ENCODE peak calls at places on chromosomes 1 and 21, in eight cellular contexts. E is breast epithelium; S is thoracic aorta; O is CD8-positive, alpha-beta T cell; Z is A549; X is mucosa of descending colon; H is tibial nerve; J is Peyer's patch. R is an unnamed sample. For H3K4me1 and H3K9me3, the result is how much of the 10 kb centered on the place peaks cover.

GRCh38 chr1:163875214-163875926 is 553.6 kb downstream of the NUF2 start:
- DNase-seq in Z (no peak), E (no peak), S (no peak), O (no peak), J (no peak), H (no peak), X (no peak), R (peak)

GRCh38 chr1:8873506-8874229 is 4.8 kb downstream of the ENO1 start:
- DNase-seq in X (peak), S (peak), E (peak), O (peak), J (peak), Z (peak), H (peak), R (peak)

GRCh38 chr1:19725606-19726005 is 60.9 kb downstream of the HTR6 start:
- DNase-seq in H (no peak), S (no peak), E (no peak), J (no peak), Z (no peak), O (no peak), X (no peak), R (no peak)

GRCh38 chr1:159282118-159282517 is 20.0 kb upstream of the FCER1A start:
- DNase-seq in E (no peak), O (no peak), Z (peak), J (no peak), H (no peak), S (no peak), X (no peak), R (no peak)

GRCh38 chr1:41739061-41739955 is 179.4 kb downstream of the HIVEP3 start:
- DNase-seq in E (peak), H (peak), S (peak), O (peak), Z (no peak), J (peak), X (peak), R (peak)

GRCh38 chr21:46082638-46083270 is 15.2 kb upstream of the COL6A2 start:
- DNase-seq in O (no peak), J (no peak), H (no peak), Z (no peak), X (no peak), E (peak), S (no peak), R (peak)

GRCh38 chr21:43306911-43307676 is 119.8 kb downstream of the SIK1 start:
- DNase-seq in E (peak), S (no peak), J (peak), H (no peak), O (no peak), Z (peak), X (peak), R (peak)

GRCh38 chr1:119676571-119677206 is 28.6 kb upstream of the ZNF697 start:
- DNase-seq in S (no peak), Z (no peak), O (no peak), H (peak), J (no peak), X (no peak), E (no peak), R (peak)

GRCh38 chr1:76031496-76031895 is 43.0 kb upstream of the ST6GALNAC3 start:
- DNase-seq in S (no peak), E (no peak), J (no peak), H (no peak), O (no peak), Z (no peak), X (no peak), R (no peak)

GRCh38 chr1:221363074-221363473 is 378.8 kb downstream of the DUSP10 start:
- DNase-seq in S (no peak), H (no peak), O (no peak), Z (no peak), J (no peak), X (no peak), E (no peak), R (no peak)

GRCh38 chr1:53341521-53341895 is 13.6 kb upstream of the LRP8 start:
- DNase-seq in H (no peak), J (no peak), O (peak), X (no peak), S (no peak), E (no peak), Z (no peak), R (no peak)

GRCh38 chr1:29569971-29570634 is 333.8 kb downstream of the PTPRU start:
- DNase-seq in X (no peak), S (no peak), E (no peak), J (no peak), Z (peak), H (no peak), O (no peak), R (peak)

GRCh38 chr1:5425304-5425703 is 566.9 kb downstream of the NPHP4 start:
- DNase-seq in X (no peak), H (no peak), E (no peak), Z (no peak), O (no peak), S (no peak), J (no peak), R (no peak)

GRCh38 chr1:28412731-28413130 is 43.2 kb downstream of the PHACTR4 start:
- DNase-seq in E (no peak), Z (no peak), X (no peak), J (no peak), H (no peak), O (no peak), S (no peak), R (no peak)

GRCh38 chr1:194252189-194252588 is 1065.8 kb upstream of the B3GALT2 start:
- DNase-seq in O (no peak), X (no peak), E (no peak), Z (no peak), H (no peak), S (no peak), J (no peak), R (no peak)

GRCh38 chr1:209095627-209096595 is 487.6 kb upstream of the CAMK1G start:
- DNase-seq in O (no peak), E (no peak), X (no peak), Z (peak), S (no peak), J (no peak), H (no peak), R (no peak)

GRCh38 chr1:24865168-24865567 is 64.9 kb downstream of the RUNX3 start:
- DNase-seq in S (no peak), E (no peak), X (peak), O (no peak), J (no peak), H (no peak), Z (no peak), R (no peak)

GRCh38 chr1:207335695-207336363 is 14.4 kb downstream of the CD55 start:
- DNase-seq in H (no peak), Z (no peak), E (no peak), O (no peak), X (no peak), J (peak), S (no peak), R (no peak)

GRCh38 chr1:12615916-12616708 is 1.9 kb downstream of the DHRS3 start:
- DNase-seq in J (no peak), X (peak), S (peak), Z (no peak), O (no peak), H (no peak), E (no peak), R (peak)

GRCh38 chr1:9231648-9232332 is 2.8 kb upstream of the H6PD start:
- DNase-seq in O (no peak), E (peak), J (no peak), S (no peak), H (no peak), Z (no peak), X (no peak), R (no peak)

GRCh38 chr1:200179781-200180160 is 152.3 kb downstream of the NR5A2 start:
- DNase-seq in J (no peak), O (no peak), Z (no peak), X (no peak), E (no peak), H (no peak), S (no peak), R (no peak)

GRCh38 chr1:179021873-179022272 is 3.8 kb upstream of the FAM20B start:
- DNase-seq in X (no peak), H (no peak), S (no peak), O (no peak), Z (peak), E (peak), J (no peak), R (no peak)

GRCh38 chr1:188988589-188988988 is 1489.1 kb downstream of the BRINP3 start:
- DNase-seq in J (no peak), X (no peak), O (no peak), H (no peak), Z (peak), E (no peak), S (no peak), R (no peak)

GRCh38 chr1:218473527-218473926 is 128.4 kb downstream of the TGFB2 start:
- DNase-seq in O (no peak), S (no peak), J (no peak), X (no peak), E (no peak), H (no peak), Z (no peak), R (no peak)

GRCh38 chr1:27571439-27572018 is 32.4 kb downstream of the AHDC1 start:
- DNase-seq in Z (no peak), H (no peak), S (no peak), X (no peak), O (no peak), J (no peak), E (no peak), R (peak)

GRCh38 chr1:150543500-150544143 is 5.6 kb upstream of the ADAMTSL4 start:
- DNase-seq in E (no peak), J (no peak), X (no peak), Z (no peak), H (no peak), O (no peak), S (no peak), R (peak)

GRCh38 chr1:39701092-39701460 is 9.8 kb upstream of the HPCAL4 start:
- DNase-seq in Z (no peak), S (no peak), X (no peak), H (no peak), J (no peak), E (no peak), O (no peak), R (no peak)

GRCh38 chr1:162135271-162135775 is 65.8 kb downstream of the NOS1AP start:
- DNase-seq in S (no peak), Z (no peak), J (no peak), E (no peak), O (no peak), H (no peak), X (no peak), R (no peak)

GRCh38 chr1:197486948-197487347 is 218.9 kb downstream of the CRB1 start:
- DNase-seq in O (no peak), E (no peak), S (no peak), H (no peak), Z (no peak), J (no peak), X (no peak), R (no peak)

GRCh38 chr21:33162436-33162921 is 67.3 kb upstream of the IFNAR2 start:
- DNase-seq in X (no peak), S (no peak), Z (no peak), O (no peak), E (no peak), H (no peak), J (no peak), R (no peak)

GRCh38 chr1:99004270-99005141 is at the start of gene PLPPR5:
- DNase-seq in O (peak), J (no peak), S (no peak), H (no peak), Z (no peak), E (no peak), X (peak), R (peak)

GRCh38 chr1:86375688-86376087 is 20.4 kb downstream of the ODF2L start:
- DNase-seq in O (no peak), X (no peak), J (no peak), H (no peak), Z (no peak), S (no peak), E (no peak), R (no peak)

GRCh38 chr1:18134324-18135046 is 26.9 kb downstream of the IGSF21 start:
- DNase-seq in H (no peak), X (no peak), E (no peak), S (no peak), O (no peak), J (no peak), Z (no peak), R (no peak)

GRCh38 chr1:227937031-227937430 is 10.7 kb downstream of the WNT9A start:
- DNase-seq in J (no peak), S (no peak), E (no peak), X (no peak), H (no peak), O (no peak), Z (no peak), R (peak)

GRCh38 chr1:64229307-64229706 is 25.9 kb downstream of the UBE2U start:
- DNase-seq in E (no peak), X (no peak), O (no peak), J (no peak), S (no peak), H (no peak), Z (no peak), R (no peak)

GRCh38 chr21:45129231-45129923 is 55.0 kb downstream of the ADARB1 start:
- DNase-seq in H (no peak), S (no peak), O (no peak), J (no peak), E (no peak), X (no peak), Z (no peak), R (peak)

GRCh38 chr1:93678491-93678890 is 3.1 kb downstream of the BCAR3 start:
- DNase-seq in X (no peak), S (no peak), J (no peak), O (no peak), E (no peak), H (no peak), Z (no peak), R (no peak)

DNA sequence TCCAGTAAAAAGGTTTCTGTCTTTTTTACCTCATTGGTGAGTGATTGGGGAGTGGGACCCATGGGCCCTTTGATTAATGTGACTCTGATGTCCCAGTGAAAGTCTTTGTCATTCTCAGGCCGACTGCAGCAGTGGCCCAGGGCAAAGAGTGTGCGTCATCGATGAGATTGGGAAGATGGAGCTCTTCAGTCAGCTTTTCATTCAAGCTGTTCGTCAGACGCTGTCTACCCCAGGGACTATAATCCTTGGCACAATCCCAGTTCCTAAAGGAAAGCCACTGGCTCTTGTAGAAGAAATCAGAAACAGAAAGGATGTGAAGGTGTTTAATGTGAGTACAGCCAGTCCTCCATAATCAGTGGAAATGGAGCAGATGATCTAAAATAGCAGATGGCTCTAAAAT is 19.4 kb downstream of the NTPCR start:
- DNase-seq in O (no peak), X (no peak), H (no peak), S (no peak), J (no peak), E (no peak), Z (no peak), R (no peak)
- H3K4me1 ChIP-seq in O (under half), X (under half), H (under half), S (under half), J (under half), E (under half), Z (under half), R (under half)

GRCh38 chr1:2826736-2827292 is 25.3 kb upstream of the TTC34 start:
- DNase-seq in Z (no peak), E (no peak), O (no peak), H (no peak), X (no peak), J (no peak), S (no peak), R (no peak)
- H3K9me3 ChIP-seq in Z (under half), E (under half), O (under half), H (under half), X (under half), J (under half), S (under half), R (under half)

DNA sequence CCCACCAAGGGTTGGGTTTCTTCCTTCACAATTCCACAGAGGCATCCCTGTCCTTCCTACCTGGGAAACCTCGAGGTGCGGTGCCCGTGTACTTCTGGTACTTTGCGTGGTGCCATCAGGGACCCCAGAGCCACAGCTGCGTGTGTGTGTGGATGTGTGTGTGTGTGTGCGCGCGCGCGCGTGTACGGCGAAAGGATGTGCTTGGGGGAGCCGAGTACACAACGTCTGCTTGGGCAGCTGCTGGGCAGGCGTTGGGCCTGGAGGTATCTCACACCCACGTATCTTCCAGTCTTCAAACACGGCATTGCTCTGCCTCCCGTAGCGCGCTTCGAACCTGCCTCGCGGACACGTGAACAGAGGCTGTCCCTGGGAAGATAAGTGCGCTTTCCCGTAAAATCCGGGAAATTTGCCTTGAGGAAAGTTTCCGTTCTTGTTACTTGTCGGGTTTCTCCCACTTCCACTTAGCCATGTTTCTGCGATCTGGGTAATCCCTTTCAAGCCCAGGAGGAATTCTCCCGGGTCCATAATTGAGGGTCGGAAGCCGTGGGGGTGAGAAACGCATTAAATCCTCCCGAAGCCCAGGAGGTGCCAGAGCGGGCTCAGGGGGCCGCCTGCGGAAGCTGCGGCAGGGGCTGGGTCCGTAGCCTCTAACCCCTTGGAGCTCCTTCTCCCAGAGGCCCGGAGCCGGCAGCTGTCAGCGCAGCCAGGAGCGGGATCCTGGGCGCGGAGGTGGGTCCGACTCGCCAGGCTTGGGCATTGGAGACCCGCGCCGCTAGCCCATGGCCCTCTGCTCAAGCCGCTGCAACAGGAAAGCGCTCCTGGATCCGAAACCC is 2.1 kb upstream of the SIM2 start:
- DNase-seq in J (no peak), Z (no peak), H (no peak), O (no peak), S (no peak), E (no peak), X (no peak), R (no peak)
- H3K4me1 ChIP-seq in J (under half), Z (under half), H (under half), O (under half), S (under half), E (under half), X (under half), R (half or more)

GRCh38 chr1:69215883-69216282 is 351.8 kb upstream of the LRRC7 start:
- DNase-seq in S (no peak), Z (no peak), E (no peak), J (no peak), X (no peak), H (no peak), O (no peak), R (no peak)

GRCh38 chr1:69223156-69223555 is 344.6 kb upstream of the LRRC7 start:
- DNase-seq in S (no peak), O (no peak), X (no peak), H (no peak), Z (no peak), J (no peak), E (no peak), R (no peak)

GRCh38 chr1:69220672-69221071 is 347.1 kb upstream of the LRRC7 start:
- DNase-seq in Z (no peak), E (no peak), O (no peak), J (no peak), H (no peak), S (no peak), X (no peak), R (no peak)

GRCh38 chr1:69221492-69221990 is 346.2 kb upstream of the LRRC7 start:
- DNase-seq in S (no peak), E (no peak), J (no peak), H (no peak), O (no peak), X (no peak), Z (no peak), R (no peak)
- H3K9me3 ChIP-seq in S (under half), E (under half), J (under half), H (under half), O (under half), X (under half), Z (under half), R (under half)

DNA sequence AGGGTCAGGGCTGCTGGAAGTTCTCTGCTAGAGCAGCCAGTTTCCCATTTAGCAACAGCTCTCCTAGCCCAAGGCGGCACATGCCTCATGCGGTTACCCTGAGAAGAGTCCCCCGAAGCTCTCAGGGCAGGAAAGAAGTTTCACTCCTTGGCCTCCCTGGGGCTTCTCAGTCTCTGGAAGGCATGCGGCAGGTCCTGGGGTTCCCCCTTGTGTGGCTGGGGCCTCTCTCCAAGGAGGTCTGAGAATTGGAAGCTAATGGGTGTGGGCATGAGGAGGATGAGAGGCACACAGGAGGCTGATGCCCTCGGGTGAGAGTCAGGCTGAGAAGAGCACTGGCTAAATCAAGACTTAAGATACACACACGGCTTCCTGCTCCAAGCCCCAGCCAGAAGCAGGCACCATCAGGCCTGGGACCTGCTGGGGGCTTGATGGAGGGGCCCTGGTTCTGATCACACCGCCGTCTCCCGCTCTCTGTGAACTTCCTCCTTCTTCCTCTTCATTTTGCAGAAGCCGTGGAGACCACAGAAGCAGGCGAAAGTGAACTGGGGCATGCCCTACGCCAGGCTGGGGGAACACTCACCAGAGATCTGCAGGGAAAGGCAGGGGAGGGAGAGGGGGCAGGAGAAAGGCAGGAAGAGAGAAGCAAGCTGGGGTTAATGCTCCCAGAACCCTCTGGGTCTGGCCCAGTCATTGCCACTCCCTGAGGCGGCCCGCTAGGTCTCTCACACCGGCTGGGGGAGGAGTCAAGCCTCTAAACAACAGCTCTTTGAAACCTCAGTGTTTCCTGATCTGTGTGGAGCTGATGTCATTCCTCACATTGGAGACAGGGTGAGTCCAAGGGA is 15.1 kb downstream of the BLACAT1 start:
- DNase-seq in X (peak), E (peak), J (peak), Z (no peak), S (no peak), H (no peak), O (peak), R (no peak)
- H3K4me1 ChIP-seq in X (under half), E (under half), J (under half), Z (under half), S (under half), H (under half), O (under half), R (half or more)

DNA sequence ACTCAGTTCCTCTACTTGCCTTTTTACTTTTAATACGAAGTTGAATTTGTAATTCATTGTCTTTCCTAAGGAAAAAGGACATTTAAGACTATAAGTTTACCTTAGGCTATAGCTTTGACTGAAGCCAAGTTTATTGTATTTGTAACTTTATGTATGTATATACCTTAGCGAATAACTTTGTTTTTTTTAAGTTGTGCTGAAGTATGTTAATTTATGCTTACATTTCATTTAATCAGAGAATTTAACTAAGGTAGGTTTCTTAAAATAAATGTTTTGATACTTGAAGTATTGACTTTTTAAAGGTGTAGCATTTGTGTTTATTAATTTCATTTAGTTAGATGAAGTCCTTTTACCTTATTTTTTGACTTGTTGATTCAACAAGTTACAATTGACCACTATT is 55.2 kb upstream of the TPTE start:
- DNase-seq in O (no peak), S (no peak), J (no peak), X (no peak), Z (no peak), E (no peak), H (no peak), R (no peak)
- H3K9me3 ChIP-seq in O (under half), S (under half), J (under half), X (half or more), Z (under half), E (under half), H (under half), R (under half)